ENCODE peak calls at places on chromosomes 5 and 9, in ten cellular contexts. J is GM23338; B is cardiac muscle cell; U is ovary; C is effector memory CD4-positive, alpha-beta T cell; A is heart right ventricle; Q is pancreas; Y is tibial artery; Z is DND-41; M is right cardiac atrium. N is an unnamed sample. For H3K4me1, the result is how much of the 10 kb centered on the place peaks cover.

GRCh38 chr9:116099821-116100220 is 53.8 kb upstream of the PAPPA start:
- DNase-seq in J (no peak), B (peak), U (no peak), C (no peak), A (no peak), Q (no peak), Y (no peak), Z (no peak), M (no peak), N (no peak)

GRCh38 chr5:52989025-52989780 is at the start of gene ITGA2:
- DNase-seq in J (peak), B (peak), U (peak), C (no peak), A (peak), Q (peak), Y (peak), Z (peak), M (peak), N (peak)

GRCh38 chr9:121369595-121370265 is at the start of gene STOM:
- DNase-seq in J (peak), B (peak), U (peak), C (peak), A (peak), Q (peak), Y (peak), Z (no peak), M (peak), N (peak)

GRCh38 chr9:13049223-13049622 is 230.3 kb downstream of the MPDZ start:
- DNase-seq in J (peak), B (no peak), U (no peak), C (no peak), A (no peak), Q (no peak), Y (no peak), Z (no peak), M (no peak), N (no peak)

GRCh38 chr9:116543731-116544400 is 143.2 kb upstream of the TRIM32 start:
- DNase-seq in J (no peak), B (peak), U (no peak), C (no peak), A (peak), Q (no peak), Y (no peak), Z (no peak), M (peak), N (no peak)

GRCh38 chr9:136190656-136191548 is 14.0 kb downstream of the LHX3 start:
- DNase-seq in J (peak), B (no peak), U (no peak), C (no peak), A (no peak), Q (no peak), Y (no peak), Z (no peak), M (no peak), N (no peak)

GRCh38 chr9:26579047-26579446 is 313.6 kb downstream of the CAAP1 start:
- DNase-seq in J (peak), B (no peak), U (no peak), C (no peak), A (no peak), Q (no peak), Y (no peak), Z (no peak), M (no peak), N (no peak)

GRCh38 chr5:32506809-32507208 is 62.3 kb upstream of the ZFR start:
- DNase-seq in J (no peak), B (peak), U (no peak), C (no peak), A (no peak), Q (no peak), Y (no peak), Z (no peak), M (peak), N (no peak)

GRCh38 chr9:17578911-17579793 is at the start of gene SH3GL2:
- DNase-seq in J (peak), B (peak), U (peak), C (no peak), A (no peak), Q (peak), Y (peak), Z (no peak), M (peak), N (peak)

GRCh38 chr9:4105183-4105582 is 194.7 kb downstream of the GLIS3 start:
- DNase-seq in J (no peak), B (peak), U (no peak), C (no peak), A (no peak), Q (no peak), Y (no peak), Z (no peak), M (no peak), N (no peak)

GRCh38 chr9:108842610-108843295 is 13.0 kb downstream of the ACTL7B start:
- DNase-seq in J (peak), B (no peak), U (no peak), C (no peak), A (no peak), Q (no peak), Y (no peak), Z (no peak), M (no peak), N (no peak)

GRCh38 chr9:80188579-80188978 is 616.8 kb downstream of the TLE4 start:
- DNase-seq in J (no peak), B (no peak), U (no peak), C (no peak), A (no peak), Q (no peak), Y (no peak), Z (no peak), M (no peak), N (no peak)

GRCh38 chr5:131382407-131383395 is 118.8 kb downstream of the CDC42SE2 start:
- DNase-seq in J (peak), B (peak), U (no peak), C (no peak), A (no peak), Q (no peak), Y (no peak), Z (peak), M (no peak), N (no peak)

GRCh38 chr9:72980183-72980582 is 27.3 kb upstream of the ALDH1A1 start:
- DNase-seq in J (no peak), B (no peak), U (no peak), C (no peak), A (no peak), Q (no peak), Y (no peak), Z (no peak), M (no peak), N (no peak)

GRCh38 chr9:110257971-110258370 is 1.7 kb upstream of the TXN start:
- DNase-seq in J (no peak), B (no peak), U (no peak), C (no peak), A (no peak), Q (no peak), Y (no peak), Z (no peak), M (no peak), N (no peak)

GRCh38 chr5:31383734-31384133 is 148.2 kb downstream of the DROSHA start:
- DNase-seq in J (no peak), B (peak), U (no peak), C (no peak), A (no peak), Q (no peak), Y (no peak), Z (no peak), M (no peak), N (no peak)

GRCh38 chr9:38439916-38440301 is 15.7 kb upstream of the IGFBPL1 start:
- DNase-seq in J (no peak), B (no peak), U (no peak), C (no peak), A (no peak), Q (no peak), Y (no peak), Z (no peak), M (no peak), N (no peak)

GRCh38 chr9:70609542-70610286 is 195.3 kb upstream of the KLF9 start:
- DNase-seq in J (no peak), B (peak), U (no peak), C (no peak), A (no peak), Q (no peak), Y (no peak), Z (no peak), M (peak), N (peak)

GRCh38 chr5:178526796-178527457 is 63.3 kb downstream of the COL23A1 start:
- DNase-seq in J (no peak), B (no peak), U (no peak), C (no peak), A (no peak), Q (no peak), Y (no peak), Z (no peak), M (no peak), N (no peak)

GRCh38 chr9:81787747-81788632 is 98.6 kb upstream of the TLE1 start:
- DNase-seq in J (no peak), B (peak), U (peak), C (no peak), A (no peak), Q (no peak), Y (peak), Z (no peak), M (peak), N (no peak)

GRCh38 chr5:14238272-14238671 is 95.1 kb downstream of the TRIO start:
- DNase-seq in J (no peak), B (no peak), U (no peak), C (no peak), A (no peak), Q (no peak), Y (no peak), Z (no peak), M (no peak), N (no peak)

GRCh38 chr5:145912019-145912418 is 24.4 kb upstream of the SH3RF2 start:
- DNase-seq in J (no peak), B (no peak), U (no peak), C (no peak), A (no peak), Q (no peak), Y (no peak), Z (no peak), M (no peak), N (no peak)

GRCh38 chr5:418681-419121 is 24.3 kb upstream of the EXOC3 start:
- DNase-seq in J (no peak), B (no peak), U (no peak), C (no peak), A (no peak), Q (peak), Y (peak), Z (no peak), M (no peak), N (no peak)

GRCh38 chr5:103209065-103209464 is 49.5 kb upstream of the MACIR start:
- DNase-seq in J (no peak), B (no peak), U (no peak), C (no peak), A (no peak), Q (no peak), Y (no peak), Z (no peak), M (no peak), N (no peak)

GRCh38 chr5:133854554-133854953 is 113.9 kb downstream of the C5orf15 start:
- DNase-seq in J (no peak), B (no peak), U (no peak), C (no peak), A (no peak), Q (no peak), Y (peak), Z (no peak), M (no peak), N (no peak)

GRCh38 chr9:70746760-70747159 is 332.3 kb upstream of the KLF9 start:
- DNase-seq in J (no peak), B (peak), U (no peak), C (no peak), A (no peak), Q (no peak), Y (no peak), Z (no peak), M (no peak), N (no peak)

GRCh38 chr5:81631124-81631523 is 119.8 kb downstream of the SSBP2 start:
- DNase-seq in J (no peak), B (no peak), U (no peak), C (peak), A (no peak), Q (no peak), Y (no peak), Z (peak), M (no peak), N (no peak)

GRCh38 chr9:87201316-87201715 is 254.0 kb upstream of the GAS1 start:
- DNase-seq in J (no peak), B (peak), U (no peak), C (no peak), A (no peak), Q (no peak), Y (no peak), Z (no peak), M (no peak), N (no peak)

GRCh38 chr5:111447822-111448221 is 64.5 kb downstream of the STARD4 start:
- DNase-seq in J (peak), B (no peak), U (no peak), C (no peak), A (no peak), Q (no peak), Y (no peak), Z (peak), M (no peak), N (no peak)

GRCh38 chr9:16032799-16033198 is 480.0 kb downstream of the CCDC171 start:
- DNase-seq in J (peak), B (peak), U (no peak), C (no peak), A (no peak), Q (no peak), Y (no peak), Z (no peak), M (no peak), N (no peak)

GRCh38 chr9:114037961-114038723 is 40.0 kb downstream of the AMBP start:
- DNase-seq in J (peak), B (no peak), U (no peak), C (no peak), A (no peak), Q (no peak), Y (peak), Z (no peak), M (no peak), N (peak)

GRCh38 chr5:96963267-96963666 is 27.4 kb downstream of the LNPEP start:
- DNase-seq in J (no peak), B (peak), U (no peak), C (no peak), A (peak), Q (no peak), Y (peak), Z (peak), M (peak), N (no peak)

GRCh38 chr5:102911973-102912372 is 156.9 kb downstream of the PAM start:
- DNase-seq in J (no peak), B (peak), U (no peak), C (no peak), A (no peak), Q (no peak), Y (no peak), Z (no peak), M (no peak), N (no peak)

GRCh38 chr9:136181784-136182421 is 23.0 kb downstream of the LHX3 start:
- DNase-seq in J (no peak), B (no peak), U (no peak), C (no peak), A (no peak), Q (no peak), Y (no peak), Z (no peak), M (peak), N (no peak)

GRCh38 chr5:15249152-15249551 is 250.8 kb upstream of the FBXL7 start:
- DNase-seq in J (no peak), B (peak), U (no peak), C (no peak), A (no peak), Q (no peak), Y (no peak), Z (no peak), M (no peak), N (no peak)

GRCh38 chr9:91416086-91416712 is 7.4 kb downstream of the NFIL3 start:
- DNase-seq in J (no peak), B (no peak), U (no peak), C (no peak), A (no peak), Q (no peak), Y (no peak), Z (no peak), M (no peak), N (no peak)

GRCh38 chr5:96067902-96068614 is 106.4 kb upstream of the ELL2 start:
- DNase-seq in J (no peak), B (peak), U (no peak), C (no peak), A (no peak), Q (no peak), Y (no peak), Z (no peak), M (no peak), N (no peak)

GRCh38 chr5:100252040-100252439 is 283.1 kb upstream of the FAM174A start:
- DNase-seq in J (no peak), B (no peak), U (no peak), C (no peak), A (no peak), Q (no peak), Y (no peak), Z (no peak), M (no peak), N (no peak)

GRCh38 chr9:130284249-130284625 is 18.7 kb downstream of the HMCN2 start:
- DNase-seq in J (no peak), B (no peak), U (peak), C (no peak), A (no peak), Q (no peak), Y (no peak), Z (no peak), M (no peak), N (peak)

GRCh38 chr9:130284690-130285089 is 19.1 kb downstream of the HMCN2 start:
- DNase-seq in J (no peak), B (no peak), U (no peak), C (no peak), A (no peak), Q (no peak), Y (no peak), Z (no peak), M (no peak), N (no peak)

GRCh38 chr9:130283514-130284248 is 18.1 kb downstream of the HMCN2 start:
- DNase-seq in J (no peak), B (no peak), U (no peak), C (no peak), A (no peak), Q (no peak), Y (no peak), Z (no peak), M (no peak), N (no peak)

GRCh38 chr9:130286072-130286770 is 20.7 kb downstream of the HMCN2 start:
- DNase-seq in J (no peak), B (no peak), U (no peak), C (no peak), A (no peak), Q (no peak), Y (no peak), Z (no peak), M (no peak), N (peak)

DNA sequence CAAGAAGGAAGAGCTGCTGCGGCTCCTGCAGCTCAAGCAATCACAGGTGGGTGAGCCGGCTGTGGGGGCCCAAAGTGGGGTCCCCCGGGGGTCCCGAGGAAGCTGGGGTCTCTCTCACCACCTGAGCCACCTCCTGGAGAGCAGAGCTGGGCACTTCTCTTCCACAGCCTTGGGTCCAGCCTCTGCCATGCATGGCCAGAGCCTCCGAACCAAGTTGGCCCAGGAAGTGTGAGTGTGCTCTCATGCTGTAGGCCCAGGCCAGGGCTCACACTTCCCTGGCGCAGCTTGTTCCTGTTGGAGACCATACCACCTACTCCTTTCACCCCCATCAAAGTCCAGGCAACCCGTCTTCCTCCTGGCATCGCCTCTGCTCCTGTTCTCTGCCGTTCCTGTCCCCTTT is 19.7 kb downstream of the HMCN2 start:
- DNase-seq in J (no peak), B (no peak), U (no peak), C (no peak), A (no peak), Q (no peak), Y (no peak), Z (no peak), M (no peak), N (no peak)
- H3K4me1 ChIP-seq in J (under half), B (under half), U (under half), C (under half), A (half or more), Q (under half), Y (under half), Z (under half), M (under half), N (half or more)

GRCh38 chr5:38462972-38463633 is 93.3 kb downstream of the LIFR start:
- DNase-seq in J (no peak), B (no peak), U (no peak), C (no peak), A (no peak), Q (no peak), Y (no peak), Z (no peak), M (no peak), N (no peak)
- H3K4me1 ChIP-seq in J (under half), B (under half), U (under half), C (under half), A (half or more), Q (under half), Y (under half), Z (under half), M (under half), N (under half)

GRCh38 chr5:107572800-107573368 is 97.9 kb downstream of the EFNA5 start:
- DNase-seq in J (no peak), B (no peak), U (no peak), C (no peak), A (no peak), Q (no peak), Y (no peak), Z (no peak), M (no peak), N (no peak)

GRCh38 chr5:107567901-107568671 is 102.7 kb downstream of the EFNA5 start:
- DNase-seq in J (no peak), B (no peak), U (no peak), C (no peak), A (no peak), Q (no peak), Y (no peak), Z (no peak), M (no peak), N (no peak)

GRCh38 chr5:107570805-107571531 is 99.8 kb downstream of the EFNA5 start:
- DNase-seq in J (peak), B (peak), U (no peak), C (no peak), A (no peak), Q (no peak), Y (no peak), Z (peak), M (no peak), N (no peak)

GRCh38 chr5:107576155-107576554 is 94.6 kb downstream of the EFNA5 start:
- DNase-seq in J (no peak), B (no peak), U (no peak), C (no peak), A (no peak), Q (no peak), Y (no peak), Z (no peak), M (no peak), N (no peak)

DNA sequence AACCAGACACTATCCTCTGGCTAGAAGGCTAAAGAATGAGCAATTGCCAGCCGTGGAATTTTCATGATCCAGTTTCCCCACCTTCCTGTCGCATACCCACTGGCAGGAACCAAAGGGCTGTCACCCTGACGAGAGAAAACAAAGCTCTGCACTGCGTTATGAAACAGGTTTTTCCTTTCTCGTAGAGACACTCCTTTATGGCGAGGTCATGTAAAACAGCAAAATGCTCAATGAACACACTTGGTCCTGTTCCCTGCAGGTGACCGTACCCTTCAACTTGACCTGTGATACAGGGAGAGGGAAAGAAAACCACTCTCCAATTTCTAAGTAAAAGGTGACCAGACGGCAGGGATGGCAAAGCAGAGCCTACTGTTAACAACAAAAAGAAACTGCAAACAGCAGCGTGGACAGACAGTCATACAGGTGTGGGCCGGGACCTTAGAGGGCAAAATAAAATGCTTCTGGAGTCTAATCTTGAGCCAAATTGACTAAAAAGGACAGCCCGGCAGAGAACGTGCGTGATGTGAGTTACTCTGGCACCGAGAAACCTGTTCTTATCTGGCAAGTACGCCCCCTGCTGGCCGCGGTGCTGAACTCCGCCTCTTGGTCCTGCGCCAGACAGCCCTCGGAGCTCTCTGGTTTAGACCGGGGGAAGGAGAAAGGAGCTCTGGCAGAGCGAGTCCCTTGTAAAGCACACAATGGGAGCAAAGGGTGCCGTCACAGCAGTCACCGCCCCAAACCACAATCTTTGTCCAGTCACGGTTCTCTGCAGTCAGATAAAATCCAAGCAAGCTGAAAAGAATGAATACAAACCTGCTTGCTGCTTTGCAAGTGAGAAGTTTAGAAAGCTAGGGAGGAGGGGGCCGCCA is 98.9 kb downstream of the EFNA5 start:
- DNase-seq in J (peak), B (peak), U (peak), C (peak), A (peak), Q (peak), Y (peak), Z (peak), M (peak), N (peak)
- H3K4me1 ChIP-seq in J (half or more), B (under half), U (under half), C (under half), A (under half), Q (under half), Y (under half), Z (under half), M (under half), N (under half)

GRCh38 chr5:65205016-65205415 is 276.7 kb downstream of the ADAMTS6 start:
- DNase-seq in J (no peak), B (no peak), U (no peak), C (no peak), A (no peak), Q (no peak), Y (no peak), Z (no peak), M (no peak), N (no peak)
- H3K4me1 ChIP-seq in J (under half), B (under half), U (under half), C (under half), A (under half), Q (under half), Y (under half), Z (under half), M (under half), N (under half)